ENCODE peak calls at places on chromosomes 1 and 21, in six cellular contexts. O is testis, Z is fibroblast of lung, C is body of pancreas, J is fibroblast of mammary gland, U is epithelial cell of esophagus. D is an unnamed sample.

GRCh38 chr1:55310517-55310927 is 95.4 kb upstream of the USP24 start:
- DNase-seq in C (no peak), J (peak; percentile 99), U (peak; percentile 94), Z (peak; percentile 100), O (no peak), D (peak; percentile 95)

GRCh38 chr1:85325920-85326319 is 49.5 kb upstream of the BCL10 start:
- DNase-seq in C (no peak), U (peak; percentile 36), J (no peak), Z (peak; percentile 45), O (no peak), D (no peak)

GRCh38 chr1:19765623-19766022 is 34.1 kb downstream of the TMCO4 start:
- DNase-seq in U (peak; percentile 92), J (peak; percentile 91), O (no peak), Z (peak; percentile 97), C (no peak), D (peak; percentile 92)

GRCh38 chr1:162561616-162562451 is at the start of gene UAP1:
- DNase-seq in O (peak; percentile 42), U (peak; percentile 16), J (no peak), C (peak; percentile 17), Z (no peak), D (no peak)

GRCh38 chr1:64042331-64043100 is 160.9 kb upstream of the UBE2U start:
- DNase-seq in O (peak; percentile 57), U (peak; percentile 94), J (peak; percentile 100), Z (peak; percentile 97), C (peak; percentile 79), D (peak; percentile 86)

GRCh38 chr1:242605521-242605920 is 81.0 kb upstream of the PLD5 start:
- DNase-seq in J (peak; percentile 19), Z (no peak), C (no peak), O (no peak), U (peak; percentile 70), D (no peak)

GRCh38 chr1:27099154-27099903 is 55.6 kb downstream of the SLC9A1 start:
- DNase-seq in C (no peak), U (peak; percentile 66), J (peak; percentile 83), Z (peak; percentile 71), O (peak; percentile 87), D (peak; percentile 80)

GRCh38 chr1:41583658-41584570 is 99.4 kb upstream of the EDN2 start:
- DNase-seq in C (no peak), U (no peak), Z (no peak), O (no peak), J (no peak), D (no peak)

GRCh38 chr1:232958067-232958466 is 7.7 kb downstream of the NTPCR start:
- DNase-seq in U (no peak), O (no peak), J (no peak), Z (no peak), C (no peak), D (no peak)

GRCh38 chr1:50308883-50309282 is 114.4 kb downstream of the DMRTA2 start:
- DNase-seq in Z (peak; percentile 32), J (peak; percentile 17), U (peak; percentile 59), O (peak; percentile 52), C (no peak), D (peak; percentile 6)

GRCh38 chr1:1893291-1893985 is 2.6 kb upstream of the GNB1 start:
- DNase-seq in Z (no peak), C (no peak), U (no peak), J (no peak), O (no peak), D (no peak)

GRCh38 chr1:150507912-150508864 is at the start of gene ECM1:
- DNase-seq in C (no peak), Z (peak; percentile 83), U (peak; percentile 83), J (peak; percentile 79), O (peak; percentile 26), D (peak; percentile 79)

GRCh38 chr1:21174638-21175323 is 1.9 kb downstream of the EIF4G3 start:
- DNase-seq in Z (peak; percentile 83), O (peak; percentile 13), C (peak; percentile 17), J (peak; percentile 83), U (peak; percentile 73), D (peak; percentile 76)

GRCh38 chr1:92030701-92031107 is 919 bp downstream of the EPHX4 start:
- DNase-seq in C (no peak), O (no peak), Z (peak; percentile 67), J (no peak), U (peak; percentile 79), D (no peak)

GRCh38 chr1:229388876-229389580 is 44.9 kb downstream of the ACTA1 start:
- DNase-seq in J (peak; percentile 70), C (no peak), U (peak; percentile 60), O (no peak), Z (peak; percentile 48), D (peak; percentile 48)

GRCh38 chr1:229381234-229381633 is 38.4 kb upstream of the CCSAP start:
- DNase-seq in J (no peak), O (no peak), U (no peak), Z (no peak), C (no peak), D (no peak)

GRCh38 chr1:243927401-243927800 is 77.4 kb upstream of the AKT3 start:
- DNase-seq in C (no peak), Z (peak; percentile 21), O (no peak), U (no peak), J (no peak), D (no peak)

GRCh38 chr1:244010191-244010590 is 40.9 kb upstream of the ZBTB18 start:
- DNase-seq in U (peak; percentile 32), O (no peak), Z (peak; percentile 65), C (no peak), J (peak; percentile 34), D (no peak)

GRCh38 chr1:97202981-97203380 is 481.4 kb downstream of the PTBP2 start:
- DNase-seq in O (no peak), Z (no peak), C (no peak), J (no peak), U (no peak), D (no peak)

GRCh38 chr21:33968082-33968997 is 52.7 kb upstream of the ATP5PO start:
- DNase-seq in Z (peak; percentile 94), C (no peak), J (peak; percentile 78), O (no peak), U (peak; percentile 68), D (peak; percentile 69)

GRCh38 chr21:22679207-22679606 is 1681.0 kb downstream of the NCAM2 start:
- DNase-seq in C (no peak), U (no peak), O (no peak), Z (no peak), J (no peak), D (no peak)

GRCh38 chr1:156494309-156494895 is 6.2 kb downstream of the MEF2D start:
- DNase-seq in Z (no peak), J (no peak), O (no peak), U (no peak), C (no peak), D (no peak)

GRCh38 chr1:156493749-156494148 is 6.8 kb downstream of the MEF2D start:
- DNase-seq in U (no peak), Z (no peak), J (no peak), C (no peak), O (no peak), D (no peak)

GRCh38 chr1:156496211-156496761 is 4.3 kb downstream of the MEF2D start:
- DNase-seq in C (no peak), J (peak; percentile 56), U (no peak), O (no peak), Z (no peak), D (no peak)

GRCh38 chr1:156497078-156497742 is 3.4 kb downstream of the MEF2D start:
- DNase-seq in Z (no peak), J (no peak), O (no peak), U (no peak), C (no peak), D (no peak)

DNA sequence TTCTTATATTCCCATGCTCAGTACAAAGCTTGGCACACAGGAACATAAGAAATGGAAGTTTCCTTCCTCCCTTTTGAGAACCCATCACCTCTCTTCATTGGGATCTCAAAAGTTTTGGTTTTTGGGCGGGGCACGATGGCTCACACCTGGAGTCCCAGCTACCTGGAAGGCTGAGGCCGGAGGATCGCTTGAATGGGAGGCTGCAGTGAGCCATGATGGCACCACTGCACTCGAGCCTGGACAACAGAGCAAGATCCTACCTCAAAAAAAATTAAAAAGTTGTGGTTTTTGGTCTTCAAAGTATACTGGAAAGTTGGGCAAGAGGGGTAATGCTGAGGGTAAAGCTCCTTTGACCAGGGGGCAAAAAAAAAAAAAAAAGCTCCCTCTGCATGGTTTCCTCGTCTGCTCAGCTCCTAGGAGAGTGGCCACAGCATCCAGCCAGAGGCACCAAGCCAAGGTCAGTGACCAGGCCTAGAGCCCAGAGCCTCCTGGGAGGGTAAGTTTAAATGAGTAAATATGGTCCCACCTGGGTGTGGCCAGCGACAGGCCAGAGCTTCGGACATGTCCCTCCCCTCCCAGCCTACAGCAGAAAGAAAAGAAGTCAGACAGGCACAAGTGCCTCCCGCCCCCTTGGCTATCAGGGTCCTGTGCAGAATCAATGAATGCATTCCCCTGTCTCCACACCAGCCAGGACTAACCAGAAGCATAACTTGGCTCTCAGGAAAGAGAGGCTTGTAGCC is 5.0 kb downstream of the MEF2D start:
- DNase-seq in J (peak; percentile 54), C (peak; percentile 65), U (no peak), O (peak; percentile 72), Z (no peak), D (no peak)
- H3K4me3 ChIP-seq in J (no peak overlapping the region), C (no peak overlapping the region), U (no peak overlapping the region), O (no peak overlapping the region), Z (no peak overlapping the region), D (no peak overlapping the region)

DNA sequence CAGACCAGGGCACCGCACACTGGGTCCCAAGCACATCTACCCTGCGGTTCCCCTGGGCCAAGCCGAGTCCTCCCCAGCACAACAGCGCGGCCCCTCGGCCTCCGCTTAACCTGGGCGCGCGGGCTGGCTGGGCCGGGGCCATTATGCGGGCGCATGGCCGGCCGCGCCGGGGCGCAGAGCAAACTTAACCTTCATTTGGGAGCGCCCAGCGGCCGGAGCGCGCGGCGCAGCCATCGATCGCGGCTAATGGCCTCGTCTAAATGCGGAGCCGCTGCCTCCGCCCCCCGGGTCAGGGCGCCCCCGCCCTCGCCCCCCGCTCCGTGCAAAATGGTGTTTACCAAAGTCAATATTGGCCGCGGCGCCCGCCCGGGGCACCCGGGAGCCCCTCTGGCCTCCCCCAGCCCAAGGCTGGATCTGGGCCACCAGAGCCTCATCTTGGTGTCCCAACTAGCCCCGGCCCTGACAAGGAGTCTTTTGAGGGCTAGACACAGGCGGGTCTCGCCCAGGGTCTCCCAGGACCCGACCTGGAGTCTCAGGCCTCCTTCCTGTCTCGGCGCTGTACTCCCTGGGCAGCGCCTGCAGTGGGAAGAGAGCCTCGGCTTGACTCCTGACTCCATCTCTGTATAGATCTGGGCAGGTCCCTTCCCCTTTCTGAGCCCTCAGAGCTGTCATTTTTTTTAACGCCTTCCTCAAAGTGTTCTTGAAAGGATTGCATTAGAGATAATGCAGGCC is 272.0 kb downstream of the TRABD2B start:
- DNase-seq in Z (no peak), C (peak; percentile 31), U (no peak), O (no peak), J (no peak), D (no peak)
- TF ChIP-seq CTCF in Z (no peak), C (no peak), U (no peak), O (peak; percentile 24), J (no peak), D (no peak)

DNA sequence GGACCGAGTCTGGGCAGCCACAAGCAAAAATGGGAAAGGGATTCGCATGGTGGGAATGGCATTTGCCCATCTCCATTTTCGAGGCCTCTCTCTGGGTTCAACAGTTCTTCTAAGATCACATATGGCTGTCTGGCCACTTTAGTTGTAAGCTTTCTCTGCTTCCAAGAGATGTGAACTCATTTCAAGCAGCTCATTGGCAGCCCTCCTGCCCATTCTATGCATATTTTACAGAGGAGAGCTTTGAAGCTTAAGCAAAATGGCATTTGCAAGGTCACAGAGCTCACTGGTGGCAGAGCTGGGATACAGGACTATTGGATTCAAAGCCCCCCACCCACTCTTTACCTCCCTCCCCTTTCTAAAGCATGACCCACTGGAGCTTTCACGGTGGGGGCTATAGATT is 93.7 kb downstream of the HHIPL2 start:
- DNase-seq in O (no peak), U (no peak), C (no peak), J (no peak), Z (peak; percentile 59), D (peak; percentile 85)
- H3K4me3 ChIP-seq in O (no peak overlapping the region), U (no peak overlapping the region), C (no peak overlapping the region), J (no peak overlapping the region), Z (no peak overlapping the region), D (no peak overlapping the region)

GRCh38 chr1:112614460-112615065 is 4.4 kb downstream of the ST7L start:
- DNase-seq in J (peak; percentile 68), Z (peak; percentile 37), C (no peak), O (no peak), U (peak; percentile 64), D (peak; percentile 56)
- TF ChIP-seq CTCF in J (peak; percentile 74), Z (peak; percentile 71), C (no peak), O (peak; percentile 45), U (peak; percentile 74), D (peak; percentile 73)

D was measured in AG10803.